ENCODE peak calls at places on chromosomes 4 and X, in five cellular contexts. C, K, B, G and Y are unnamed samples.

GRCh38 chrX:41276661-41277506 is 57.1 kb upstream of the DDX3X start:
- DNase-seq in C (no peak), K (no peak), B (no peak), G (no peak), Y (peak)

GRCh38 chrX:65587616-65588526 is 53.3 kb upstream of the LAS1L start:
- DNase-seq in C (peak), K (peak), B (peak), G (no peak), Y (no peak)

GRCh38 chrX:109890300-109890699 is 112.6 kb upstream of the TMEM164 start:
- DNase-seq in C (no peak), K (no peak), B (no peak), G (no peak), Y (no peak)

GRCh38 chr4:168811793-168812651 is 198.0 kb downstream of the CBR4 start:
- DNase-seq in C (peak), K (no peak), B (no peak), G (no peak), Y (no peak)

GRCh38 chrX:134891652-134892051 is 99.1 kb upstream of the SMIM10 start:
- DNase-seq in C (no peak), K (no peak), B (no peak), G (no peak), Y (no peak)

GRCh38 chr4:80918004-80918403 is 112.5 kb upstream of the BMP3 start:
- DNase-seq in C (no peak), K (no peak), B (no peak), G (no peak), Y (no peak)

GRCh38 chr4:168755643-168756482 is 254.2 kb downstream of the CBR4 start:
- DNase-seq in C (no peak), K (no peak), B (no peak), G (no peak), Y (no peak)

GRCh38 chr4:84582988-84583870 is at the start of gene CDS1:
- DNase-seq in C (peak), K (peak), B (no peak), G (peak), Y (peak)

GRCh38 chr4:61003301-61003700 is 196.8 kb upstream of the ADGRL3 start:
- DNase-seq in C (no peak), K (no peak), B (no peak), G (no peak), Y (no peak)

GRCh38 chr4:158036998-158037397 is 135.8 kb downstream of the GASK1B start:
- DNase-seq in C (no peak), K (no peak), B (no peak), G (no peak), Y (no peak)

GRCh38 chr4:113872426-113873260 is 106.8 kb downstream of the ARSJ start:
- DNase-seq in C (no peak), K (no peak), B (no peak), G (no peak), Y (no peak)

GRCh38 chr4:145797278-145797677 is 117.3 kb downstream of the C4orf51 start:
- DNase-seq in C (no peak), K (no peak), B (no peak), G (no peak), Y (no peak)